ENCODE peak calls at places on chromosomes 5 and 9, in five cellular contexts. I is HS-5, U is fibroblast of pulmonary artery, Y is iris pigment epithelial cell, G is nephron progenitor cell. Q is an unnamed sample.

GRCh38 chr5:1034421-1034905 is 25.9 kb downstream of the NKD2 start:
- DNase-seq in I (no peak), Y (no peak), U (no peak), G (peak), Q (no peak)

GRCh38 chr5:135309391-135310327 is 89.4 kb downstream of the MACROH2A1 start:
- DNase-seq in U (no peak), I (no peak), G (no peak), Y (no peak), Q (peak)

GRCh38 chr5:134821841-134822240 is 23.9 kb upstream of the C5orf24 start:
- DNase-seq in U (no peak), I (no peak), G (no peak), Y (no peak), Q (no peak)

GRCh38 chr9:136564379-136564988 is 18.6 kb upstream of the NOTCH1 start:
- DNase-seq in I (no peak), G (peak), Y (peak), U (peak), Q (no peak)

GRCh38 chr5:59793000-59793399 is 100.5 kb downstream of the PDE4D start:
- DNase-seq in U (peak), I (peak), G (no peak), Y (peak), Q (peak)

GRCh38 chr9:27528886-27529315 is 713 bp downstream of the MOB3B start:
- DNase-seq in G (peak), I (no peak), U (peak), Y (no peak), Q (no peak)

GRCh38 chr9:128921881-128922763 is 1.3 kb downstream of the PHYHD1 start:
- DNase-seq in Y (peak), I (no peak), G (peak), U (peak), Q (no peak)

GRCh38 chr5:159965031-159965837 is 43.7 kb upstream of the TTC1 start:
- DNase-seq in I (no peak), G (peak), Y (peak), U (peak), Q (no peak)

GRCh38 chr9:136160939-136161610 is 42.4 kb upstream of the TMEM250 start:
- DNase-seq in U (no peak), G (peak), Y (no peak), I (no peak), Q (no peak)

GRCh38 chr5:138382347-138382746 is 29.9 kb downstream of the KDM3B start:
- DNase-seq in U (no peak), Y (no peak), G (no peak), I (no peak), Q (no peak)

GRCh38 chr5:40866844-40867243 is 25.7 kb downstream of the CARD6 start:
- DNase-seq in U (no peak), I (no peak), Y (no peak), G (no peak), Q (no peak)

GRCh38 chr5:158245513-158245912 is 386.6 kb upstream of the CLINT1 start:
- DNase-seq in I (no peak), Y (no peak), G (no peak), U (no peak), Q (no peak)

GRCh38 chr9:5425006-5425628 is 12.6 kb downstream of the PLGRKT start:
- DNase-seq in Y (peak), U (peak), I (no peak), G (no peak), Q (no peak)

GRCh38 chr5:145991044-145991575 is 54.7 kb downstream of the SH3RF2 start:
- DNase-seq in U (peak), Y (peak), G (no peak), I (peak), Q (peak)

GRCh38 chr5:170597109-170597741 is 93.4 kb downstream of the KCNIP1 start:
- DNase-seq in G (no peak), Y (peak), U (no peak), I (peak), Q (peak)

GRCh38 chr9:19619221-19619620 is 169.6 kb downstream of the SLC24A2 start:
- DNase-seq in U (no peak), I (no peak), G (no peak), Y (no peak), Q (no peak)

GRCh38 chr9:137411670-137412380 is 11.1 kb downstream of the EXD3 start:
- DNase-seq in U (peak), Y (peak), G (no peak), I (peak), Q (peak)

GRCh38 chr5:1842026-1842819 is 40.5 kb downstream of the IRX4 start:
- DNase-seq in I (no peak), U (no peak), Y (no peak), G (no peak), Q (no peak)

GRCh38 chr9:123131993-123132392 is 98.5 kb downstream of the GPR21 start:
- DNase-seq in I (no peak), Y (no peak), G (no peak), U (no peak), Q (no peak)

GRCh38 chr5:61055434-61056006 is 106.7 kb downstream of the SMIM15 start:
- DNase-seq in Y (peak), U (peak), G (no peak), I (no peak), Q (no peak)

GRCh38 chr9:121842612-121842978 is 191.2 kb downstream of the DAB2IP start:
- DNase-seq in I (peak), G (no peak), U (peak), Y (peak), Q (no peak)

GRCh38 chr5:39376293-39376714 is 12.0 kb upstream of the C9 start:
- DNase-seq in Y (peak), U (peak), I (peak), G (peak), Q (no peak)

GRCh38 chr5:157718529-157718928 is 12.7 kb upstream of the THG1L start:
- DNase-seq in Y (peak), G (no peak), U (peak), I (peak), Q (peak)

GRCh38 chr5:218457-219289 is 553 bp downstream of the SDHA start:
- DNase-seq in G (peak), U (peak), I (no peak), Y (peak), Q (no peak)

GRCh38 chr9:135221951-135222631 is 134.6 kb downstream of the OLFM1 start:
- DNase-seq in G (no peak), Y (no peak), I (no peak), U (no peak), Q (no peak)

GRCh38 chr9:123724211-123724831 is 205.6 kb downstream of the DENND1A start:
- DNase-seq in G (no peak), Y (peak), U (peak), I (no peak), Q (no peak)

Q was measured in BJ.